ENCODE peak calls at places on chromosomes 1 and 21, in four cellular contexts. J is breast epithelium, C is DND-41, W is AG04450. K is an unnamed sample. For H3K27me3, the result is how much of the 10 kb centered on the place peaks cover.

GRCh38 chr1:83515566-83516169 is 483.3 kb downstream of the TTLL7 start:
- DNase-seq in J (no peak), C (no peak), W (no peak), K (no peak)

GRCh38 chr21:44513389-44514217 is 26.4 kb downstream of the KRTAP10-1 start:
- DNase-seq in J (no peak), C (no peak), W (no peak), K (no peak)

GRCh38 chr1:47936916-47937551 is 60.2 kb downstream of the TRABD2B start:
- DNase-seq in J (no peak), C (no peak), W (no peak), K (no peak)

GRCh38 chr1:226821719-226822085 is 48.7 kb upstream of the PSEN2 start:
- DNase-seq in J (no peak), C (no peak), W (peak), K (no peak)

GRCh38 chr21:45254557-45254930 is 33.2 kb downstream of the POFUT2 start:
- DNase-seq in J (no peak), C (no peak), W (no peak), K (no peak)

GRCh38 chr1:65425697-65426096 is 5.2 kb downstream of the LEPR start:
- DNase-seq in J (no peak), C (no peak), W (no peak), K (no peak)

GRCh38 chr1:230896719-230897118 is 28.4 kb upstream of the C1orf198 start:
- DNase-seq in J (no peak), C (no peak), W (no peak), K (no peak)

GRCh38 chr1:92858564-92859399 is 26.9 kb downstream of the RPL5 start:
- DNase-seq in J (peak), C (peak), W (peak), K (peak)

GRCh38 chr21:42526379-42526727 is 12.7 kb downstream of the SLC37A1 start:
- DNase-seq in J (no peak), C (no peak), W (no peak), K (no peak)

GRCh38 chr1:84365225-84366221 is 32.8 kb upstream of the DNASE2B start:
- DNase-seq in J (no peak), C (no peak), W (peak), K (no peak)

GRCh38 chr21:38343691-38344090 is 86.9 kb downstream of the KCNJ15 start:
- DNase-seq in J (peak), C (no peak), W (no peak), K (no peak)

GRCh38 chr21:36125513-36126121 is 9.3 kb upstream of the CBR3 start:
- DNase-seq in J (no peak), C (peak), W (no peak), K (peak)

GRCh38 chr1:200733907-200734306 is 4.8 kb upstream of the CAMSAP2 start:
- DNase-seq in J (no peak), C (no peak), W (no peak), K (no peak)

GRCh38 chr1:212597495-212597894 is 11.1 kb upstream of the ATF3 start:
- DNase-seq in J (no peak), C (no peak), W (no peak), K (no peak)

GRCh38 chr1:177252877-177253276 is 82.1 kb downstream of the BRINP2 start:
- DNase-seq in J (no peak), C (no peak), W (no peak), K (no peak)

GRCh38 chr1:64981602-64981981 is 15.2 kb upstream of the JAK1 start:
- DNase-seq in J (no peak), C (no peak), W (no peak), K (no peak)

GRCh38 chr1:150973826-150974579 is 632 bp downstream of the CERS2 start:
- DNase-seq in J (no peak), C (peak), W (no peak), K (peak)

GRCh38 chr1:11650331-11650991 is 3.8 kb downstream of the FBXO2 start:
- DNase-seq in J (peak), C (peak), W (peak), K (peak)

GRCh38 chr21:45964649-45965048 is 16.9 kb upstream of the COL6A1 start:
- DNase-seq in J (no peak), C (no peak), W (no peak), K (no peak)

GRCh38 chr1:205750683-205751651 is 985 bp upstream of the NUCKS1 start:
- DNase-seq in J (no peak), C (peak), W (no peak), K (peak)

GRCh38 chr1:32266926-32267645 is 16.0 kb downstream of the LCK start:
- DNase-seq in J (no peak), C (no peak), W (peak), K (no peak)

GRCh38 chr1:3466366-3467075 is 12.1 kb downstream of the ARHGEF16 start:
- DNase-seq in J (no peak), C (no peak), W (no peak), K (no peak)

GRCh38 chr1:112710159-112710558 is 3.2 kb upstream of the RHOC start:
- DNase-seq in J (no peak), C (no peak), W (no peak), K (no peak)

GRCh38 chr21:20721151-20721550 is 277.1 kb upstream of the NCAM2 start:
- DNase-seq in J (no peak), C (no peak), W (no peak), K (no peak)

GRCh38 chr1:201739492-201740085 is 89.4 kb upstream of the IPO9 start:
- DNase-seq in J (no peak), C (no peak), W (no peak), K (peak)

GRCh38 chr21:44626673-44627143 is at the start of gene KRTAP10-9:
- DNase-seq in J (no peak), C (no peak), W (no peak), K (no peak)

GRCh38 chr1:6181347-6181770 is 1.2 kb upstream of the CHD5 start:
- DNase-seq in J (no peak), C (no peak), W (no peak), K (no peak)

GRCh38 chr1:117815926-117816325 is 113.5 kb downstream of the GDAP2 start:
- DNase-seq in J (no peak), C (no peak), W (no peak), K (peak)

GRCh38 chr1:44707959-44708831 is 22.8 kb downstream of the RNU5D-1 start:
- DNase-seq in J (no peak), C (peak), W (no peak), K (peak)

GRCh38 chr1:27402349-27402754 is 9.9 kb downstream of the GPR3 start:
- DNase-seq in J (peak), C (no peak), W (no peak), K (no peak)

GRCh38 chr1:111894497-111894896 is 95.0 kb downstream of the KCND3 start:
- DNase-seq in J (no peak), C (no peak), W (no peak), K (no peak)

GRCh38 chr1:60893111-60893510 is 189.2 kb upstream of the NFIA start:
- DNase-seq in J (no peak), C (no peak), W (no peak), K (no peak)
- H3K27me3 ChIP-seq in J (under half), C (under half), W (under half), K (under half)

DNA sequence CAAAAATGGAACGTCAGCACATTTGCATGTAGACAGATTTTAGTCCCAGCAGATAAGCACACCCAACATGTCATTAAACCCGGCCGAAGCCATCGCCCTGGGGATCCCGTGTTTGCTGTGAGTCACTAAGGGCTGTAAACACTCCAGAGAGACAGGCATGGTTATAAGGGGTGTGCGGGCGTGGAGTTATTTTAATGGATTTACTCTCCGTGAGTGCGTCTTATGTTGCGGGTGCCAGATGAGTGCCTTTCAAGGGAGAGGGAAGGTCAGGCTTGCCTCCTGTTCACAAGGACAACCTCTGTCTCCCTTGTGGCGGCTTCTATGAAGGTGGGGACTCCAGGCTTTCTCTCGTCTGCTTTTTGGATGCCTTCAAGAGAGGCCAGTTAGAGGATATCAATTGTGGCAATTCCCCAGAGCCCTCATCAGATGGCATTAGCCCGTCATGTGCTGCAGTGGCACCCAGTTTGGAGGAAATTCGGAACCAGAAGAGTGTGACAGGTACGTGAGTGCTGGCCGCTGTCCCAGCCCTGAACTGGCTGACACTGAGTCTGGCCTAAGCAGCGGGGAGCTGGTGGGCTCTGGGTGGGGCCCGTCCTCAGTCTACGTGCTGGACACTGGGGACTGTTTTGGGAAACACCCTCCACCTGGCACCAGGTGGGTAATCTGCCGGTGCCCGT is 223.9 kb upstream of the TMEM51 start:
- DNase-seq in J (no peak), C (no peak), W (no peak), K (no peak)
- H3K4me3 ChIP-seq in J (no peak), C (no peak), W (peak), K (no peak)

GRCh38 chr1:153682730-153683129 is 4.2 kb downstream of the NPR1 start:
- DNase-seq in J (no peak), C (no peak), W (no peak), K (no peak)
- H3K27me3 ChIP-seq in J (under half), C (under half), W (half or more), K (under half)

GRCh38 chr21:26964379-26964778 is 2.5 kb downstream of the ADAMTS5 start:
- DNase-seq in J (peak), C (no peak), W (no peak), K (no peak)
- H3K4me3 ChIP-seq in J (peak), C (no peak), W (peak), K (no peak)

GRCh38 chr1:209678981-209679539 is 3.8 kb downstream of the G0S2 start:
- DNase-seq in J (no peak), C (no peak), W (no peak), K (no peak)
- H3K27me3 ChIP-seq in J (under half), C (under half), W (under half), K (under half)

GRCh38 chr1:156659994-156660751 is 17.0 kb downstream of the NES start:
- DNase-seq in J (peak), C (peak), W (peak), K (peak)
- H3K4me3 ChIP-seq in J (no peak), C (no peak), W (peak), K (no peak)

GRCh38 chr1:15385420-15385819 is 24.3 kb upstream of the EFHD2 start:
- DNase-seq in J (no peak), C (no peak), W (no peak), K (no peak)
- H3K27me3 ChIP-seq in J (under half), C (under half), W (under half), K (under half)

GRCh38 chr1:42017730-42018129 is 99.0 kb upstream of the HIVEP3 start:
- DNase-seq in J (no peak), C (no peak), W (no peak), K (no peak)
- H3K4me3 ChIP-seq in J (no peak), C (no peak), W (no peak), K (no peak)

DNA sequence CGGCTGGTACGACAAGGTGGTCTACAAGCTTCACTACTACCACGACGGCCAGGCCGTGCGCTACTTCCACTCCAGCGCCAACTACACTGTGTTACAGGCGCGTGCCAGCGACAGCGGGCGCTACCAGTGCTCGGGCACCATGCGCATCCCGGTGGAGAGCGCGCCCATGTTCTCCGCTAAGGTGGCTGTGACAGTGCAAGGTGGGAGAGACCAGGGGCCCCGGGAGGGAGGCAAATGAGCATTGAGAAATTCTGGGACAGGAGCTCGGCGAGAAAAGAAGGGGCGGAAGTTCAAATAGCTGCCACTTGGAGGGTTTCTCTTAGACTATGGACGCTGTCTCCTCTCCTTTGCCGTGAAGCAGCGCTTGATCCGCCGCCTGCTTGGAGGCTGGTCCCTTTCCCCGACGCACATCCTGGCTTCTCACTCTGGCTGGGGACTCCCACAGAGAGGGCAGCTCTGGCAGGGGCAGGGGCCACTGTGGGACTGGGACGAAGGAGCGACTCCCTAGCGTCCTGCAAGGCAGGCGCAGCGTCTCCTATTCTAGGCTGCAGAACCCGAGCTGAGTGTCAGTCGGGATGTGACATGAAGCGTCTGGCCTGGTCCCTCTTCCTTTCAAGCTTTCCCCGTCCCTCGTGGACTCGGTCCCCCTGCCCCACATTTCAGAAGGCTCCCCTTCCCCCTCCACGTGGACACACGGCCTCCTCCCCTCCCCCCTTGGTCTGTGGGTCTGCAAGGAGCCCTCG is 4.7 kb downstream of the FCRLB start:
- DNase-seq in J (no peak), C (peak), W (no peak), K (peak)
- H3K27me3 ChIP-seq in J (under half), C (half or more), W (under half), K (under half)